ENCODE peak calls at places on chromosomes 12 and 14, in seven cellular contexts. D is cardiac muscle cell; U is endodermal cell; E is breast epithelium; M is heart left ventricle; A is fibroblast of mammary gland; L is CD8-positive, alpha-beta T cell. Q is an unnamed sample.

GRCh38 chr12:128365831-128366231 is 98.9 kb downstream of the TMEM132C start:
- DNase-seq in A (no peak), E (no peak), L (no peak), M (no peak), D (peak), U (peak), Q (no peak)

GRCh38 chr12:16475521-16475920 is 128.1 kb downstream of the MGST1 start:
- DNase-seq in D (no peak), L (no peak), A (no peak), U (no peak), E (no peak), M (no peak), Q (no peak)

GRCh38 chr14:24398943-24399801 is at the start of gene NYNRIN:
- DNase-seq in A (peak), L (peak), E (no peak), U (peak), M (no peak), D (peak), Q (no peak)

GRCh38 chr12:67810166-67810565 is 161.6 kb downstream of the DYRK2 start:
- DNase-seq in A (no peak), D (no peak), M (no peak), L (no peak), U (no peak), E (no peak), Q (no peak)

GRCh38 chr12:27823038-27823437 is 43.0 kb upstream of the MANSC4 start:
- DNase-seq in A (no peak), E (no peak), M (no peak), D (no peak), U (peak), L (no peak), Q (no peak)

GRCh38 chr14:67943947-67944346 is 124.4 kb downstream of the RAD51B start:
- DNase-seq in A (peak), U (peak), E (peak), L (peak), D (peak), M (peak), Q (no peak)

GRCh38 chr12:107356266-107356936 is 263.1 kb upstream of the CRY1 start:
- DNase-seq in L (no peak), M (no peak), A (peak), E (no peak), D (no peak), U (no peak), Q (peak)

GRCh38 chr14:103259801-103260628 is 74.0 kb upstream of the EIF5 start:
- DNase-seq in E (no peak), U (no peak), A (no peak), L (no peak), D (no peak), M (no peak), Q (no peak)

GRCh38 chr14:36511981-36512584 is 7.9 kb downstream of the NKX2-1 start:
- DNase-seq in D (no peak), U (no peak), M (no peak), A (no peak), E (no peak), L (no peak), Q (no peak)

GRCh38 chr12:49538740-49539403 is at the start of gene KCNH3:
- DNase-seq in L (peak), M (peak), A (peak), E (peak), D (peak), U (peak), Q (no peak)

DNA sequence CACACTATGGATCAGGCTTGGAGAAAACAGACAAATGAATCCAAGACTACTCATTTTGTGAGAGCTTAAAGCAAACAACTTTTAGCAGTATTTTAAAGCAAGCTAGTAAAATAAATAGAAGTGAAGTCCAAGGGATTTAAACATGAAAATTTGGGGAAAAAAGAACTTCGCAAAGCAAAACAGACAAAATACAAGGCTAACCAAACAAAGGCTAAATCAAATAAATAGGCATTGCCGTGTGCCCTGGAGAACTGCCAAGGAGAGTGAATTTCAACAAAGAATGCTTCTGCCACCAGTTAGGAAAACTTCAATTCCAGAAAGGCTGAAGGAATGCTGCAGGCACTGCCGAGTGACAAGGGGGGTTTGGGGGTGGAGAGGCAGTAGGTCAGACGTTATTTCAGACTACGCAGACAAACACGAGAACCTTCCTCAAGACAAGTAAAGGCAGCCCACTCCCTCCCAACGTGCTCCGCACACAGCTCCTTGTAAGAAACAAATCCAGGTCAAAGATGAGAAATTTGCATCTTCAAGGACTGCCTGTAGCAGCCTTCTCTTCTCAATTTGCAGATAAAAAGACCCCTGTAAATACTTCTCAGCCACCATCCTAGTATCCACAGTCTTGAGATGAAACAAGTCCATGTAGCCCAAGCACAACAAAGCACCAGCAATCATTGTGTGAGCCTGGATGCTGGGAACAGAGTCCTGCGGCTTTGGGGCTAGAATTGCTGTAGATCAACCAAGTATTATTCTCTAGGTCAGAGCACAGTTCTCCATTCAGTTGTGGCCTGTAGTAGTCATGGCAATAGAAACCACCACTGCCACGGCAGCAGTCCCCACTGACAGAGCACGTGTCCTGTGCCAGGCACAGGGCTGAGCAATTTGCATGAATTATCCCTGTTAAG is 43.3 kb downstream of the EFCAB11 start:
- DNase-seq in U (peak), E (no peak), D (peak), A (peak), L (no peak), M (no peak), Q (no peak)
- H3K4me3 ChIP-seq in U (no peak), E (no peak), D (no peak), A (no peak), L (no peak), M (no peak), Q (no peak)

GRCh38 chr12:3203713-3204112 is 126.5 kb downstream of the TSPAN9 start:
- DNase-seq in D (no peak), M (no peak), L (no peak), E (no peak), A (no peak), U (peak), Q (no peak)

GRCh38 chr12:3200032-3200617 is 122.9 kb downstream of the TSPAN9 start:
- DNase-seq in L (no peak), E (no peak), A (peak), U (peak), M (peak), D (peak), Q (no peak)

GRCh38 chr12:3202734-3203446 is 125.7 kb downstream of the TSPAN9 start:
- DNase-seq in U (peak), A (peak), D (peak), M (peak), E (peak), L (peak), Q (no peak)

GRCh38 chr12:3200779-3201738 is 123.9 kb downstream of the TSPAN9 start:
- DNase-seq in L (no peak), A (peak), U (peak), M (no peak), D (peak), E (no peak), Q (no peak)

DNA sequence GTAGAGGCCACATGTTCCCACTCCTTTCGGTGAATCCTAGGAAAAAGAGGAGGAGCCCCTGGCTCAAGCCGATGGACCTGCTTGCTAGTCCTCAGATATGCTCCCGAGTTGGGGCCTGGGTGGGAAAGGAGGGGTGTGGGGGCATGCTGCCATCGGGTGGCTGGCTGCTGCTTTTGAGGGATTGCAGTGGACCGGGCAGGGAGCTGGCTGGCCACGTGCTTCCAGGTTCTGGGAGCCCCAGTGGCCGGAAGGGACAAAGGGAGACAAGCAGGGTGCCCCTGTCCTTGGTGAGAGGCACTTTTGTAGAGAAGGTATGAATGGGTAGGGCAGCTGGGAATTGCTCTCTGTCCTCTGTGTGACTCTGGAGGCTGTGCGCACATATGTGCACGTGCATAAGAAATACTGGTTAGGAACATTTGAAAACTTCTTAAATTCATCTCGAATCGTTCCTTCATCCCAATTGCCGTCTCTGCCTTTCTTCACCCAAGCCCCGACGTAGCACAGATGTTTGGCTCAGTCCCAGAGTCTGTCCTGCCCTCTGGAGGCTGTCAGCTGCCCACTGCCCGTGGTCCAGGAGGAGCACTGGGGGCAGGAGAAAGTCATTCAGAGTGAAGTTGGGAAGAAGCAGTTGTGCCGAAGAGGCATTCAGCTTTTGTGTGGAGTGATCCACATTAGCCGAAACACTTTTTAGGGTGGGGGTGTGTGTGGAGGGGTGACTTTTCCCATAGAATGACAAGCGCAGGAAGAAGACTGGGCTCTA is 124.7 kb downstream of the TSPAN9 start:
- DNase-seq in D (peak), E (no peak), M (peak), L (no peak), U (peak), A (peak), Q (no peak)
- TF ChIP-seq CTCF in D (no peak), E (no peak), M (peak), L (no peak), U (peak), A (no peak), Q (no peak)

GRCh38 chr12:1529862-1530591 is 64.4 kb downstream of the FBXL14 start:
- DNase-seq in E (peak), D (peak), M (no peak), L (peak), U (peak), A (no peak), Q (no peak)

GRCh38 chr12:1531160-1531653 is 63.2 kb downstream of the FBXL14 start:
- DNase-seq in D (no peak), L (no peak), M (no peak), A (no peak), E (peak), U (peak), Q (no peak)

GRCh38 chr12:1531654-1532366 is 62.6 kb downstream of the FBXL14 start:
- DNase-seq in U (peak), D (peak), E (peak), L (no peak), A (no peak), M (no peak), Q (no peak)

GRCh38 chr12:1529228-1529861 is 65.0 kb downstream of the FBXL14 start:
- DNase-seq in L (no peak), E (no peak), U (peak), M (no peak), D (no peak), A (no peak), Q (no peak)

GRCh38 chr12:1530592-1531159 is 63.7 kb downstream of the FBXL14 start:
- DNase-seq in M (no peak), E (no peak), L (no peak), U (peak), D (no peak), A (no peak), Q (no peak)
- H3K4me3 ChIP-seq in M (peak), E (peak), L (no peak), U (peak), D (peak), A (peak), Q (peak)

GRCh38 chr14:98140862-98141261 is 1131.1 kb downstream of the BCL11B start:
- DNase-seq in U (no peak), M (no peak), D (no peak), A (no peak), L (no peak), E (no peak), Q (no peak)

GRCh38 chr14:98136019-98136418 is 1136.0 kb downstream of the BCL11B start:
- DNase-seq in D (no peak), L (peak), M (no peak), A (no peak), U (peak), E (no peak), Q (no peak)

GRCh38 chr14:98136420-98136819 is 1135.6 kb downstream of the BCL11B start:
- DNase-seq in U (no peak), A (no peak), D (no peak), E (no peak), L (no peak), M (no peak), Q (no peak)

GRCh38 chr14:98137626-98138025 is 1134.4 kb downstream of the BCL11B start:
- DNase-seq in E (no peak), D (no peak), M (no peak), A (no peak), U (no peak), L (no peak), Q (no peak)

DNA sequence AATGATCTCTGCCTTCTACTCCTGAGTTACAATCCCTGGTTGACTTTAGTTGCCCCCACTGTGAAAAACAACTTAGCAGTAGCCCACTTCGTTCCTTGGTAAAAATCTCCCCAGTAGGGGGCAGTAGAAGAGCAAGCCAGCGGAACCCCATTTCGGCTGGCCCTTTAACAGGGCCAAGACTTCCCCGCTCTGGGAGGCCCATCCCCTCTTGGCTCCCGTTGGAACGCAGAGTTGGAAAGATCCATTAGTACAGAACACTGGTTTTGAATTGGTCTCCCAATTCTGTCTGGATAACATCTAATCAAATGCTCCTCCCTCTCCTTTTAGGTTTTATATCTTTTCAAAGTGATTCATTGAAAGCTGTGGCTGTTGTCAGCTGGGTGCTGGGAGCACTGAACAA is 1133.3 kb downstream of the BCL11B start:
- DNase-seq in L (peak), E (no peak), U (peak), A (peak), D (peak), M (no peak), Q (no peak)
- TF ChIP-seq CTCF in L (peak), E (no peak), U (peak), A (peak), D (peak), M (no peak), Q (no peak)

DNA sequence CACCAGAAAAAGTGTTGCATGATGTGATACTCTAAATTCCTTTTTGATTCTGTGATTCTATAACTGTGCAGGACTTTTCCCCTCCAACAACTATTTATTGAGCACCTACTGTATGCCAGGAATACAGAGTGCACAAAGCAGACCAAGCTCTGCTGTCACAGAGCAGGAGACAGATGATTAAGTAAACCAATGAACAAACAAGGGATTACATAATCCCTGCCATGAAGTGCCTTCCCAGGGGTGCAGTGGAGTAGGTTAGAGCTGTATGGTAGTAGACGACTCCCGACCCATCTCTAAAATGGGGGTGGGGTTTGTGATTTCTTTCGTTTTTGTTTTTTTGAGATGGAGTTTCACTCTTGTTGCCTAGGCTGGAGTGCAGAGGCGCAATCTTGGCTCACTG is 213.9 kb downstream of the TBX5 start:
- DNase-seq in D (no peak), M (no peak), U (no peak), E (no peak), L (no peak), A (no peak), Q (no peak)
- H3K4me3 ChIP-seq in D (no peak), M (no peak), U (no peak), E (no peak), L (no peak), A (no peak), Q (no peak)

GRCh38 chr12:121712462-121713256 is at the start of gene TMEM120B:
- DNase-seq in D (peak), L (peak), U (peak), M (peak), A (peak), E (peak), Q (no peak)
- TF ChIP-seq CTCF in D (no peak), L (no peak), U (peak), M (no peak), A (no peak), E (no peak), Q (no peak)

Q was measured in AG04449.